ENCODE peak calls at places on chromosomes 1 and 21, in seven cellular contexts. One of them, this sample, is unnamed.
A peak's percentile ranks its signal among the peaks of the same experiment; 100 is the strongest.

GRCh38 chr1:33176362-33176850 is 5.4 kb downstream of the TRIM62 start:
- DNase-seq in body of pancreas: no peak
- DNase-seq in BJ: no peak
- DNase-seq in HFF-Myc: no peak
- DNase-seq in tibial artery: peak; percentile 52
- DNase-seq in fibroblast of lung: no peak
- DNase-seq in cardiac muscle cell: peak; percentile 52
- DNase-seq in this sample: no peak

GRCh38 chr1:151773698-151774097 is 10.4 kb upstream of the MRPL9 start:
- DNase-seq in cardiac muscle cell: peak; percentile 14
- DNase-seq in HFF-Myc: no peak
- DNase-seq in fibroblast of lung: no peak
- DNase-seq in body of pancreas: no peak
- DNase-seq in tibial artery: no peak
- DNase-seq in BJ: no peak
- DNase-seq in this sample: no peak

GRCh38 chr1:7454052-7454815 is 316.9 kb upstream of the VAMP3 start:
- DNase-seq in BJ: no peak
- DNase-seq in HFF-Myc: no peak
- DNase-seq in cardiac muscle cell: peak; percentile 14
- DNase-seq in body of pancreas: no peak
- DNase-seq in fibroblast of lung: peak; percentile 15
- DNase-seq in tibial artery: no peak
- DNase-seq in this sample: peak; percentile 31

GRCh38 chr1:156212833-156213643 is at the start of gene PMF1:
- DNase-seq in tibial artery: peak; percentile 99
- DNase-seq in body of pancreas: peak; percentile 98
- DNase-seq in BJ: peak; percentile 83
- DNase-seq in fibroblast of lung: peak; percentile 95
- DNase-seq in HFF-Myc: peak; percentile 87
- DNase-seq in cardiac muscle cell: peak; percentile 97
- DNase-seq in this sample: peak; percentile 97

GRCh38 chr1:65069186-65069585 is 78.8 kb upstream of the AK4 start:
- DNase-seq in body of pancreas: no peak
- DNase-seq in cardiac muscle cell: no peak
- DNase-seq in HFF-Myc: no peak
- DNase-seq in tibial artery: no peak
- DNase-seq in BJ: no peak
- DNase-seq in fibroblast of lung: no peak
- DNase-seq in this sample: no peak

GRCh38 chr1:199044191-199044590 is 405.4 kb downstream of the PTPRC start:
- DNase-seq in body of pancreas: no peak
- DNase-seq in cardiac muscle cell: no peak
- DNase-seq in tibial artery: no peak
- DNase-seq in fibroblast of lung: no peak
- DNase-seq in HFF-Myc: no peak
- DNase-seq in BJ: no peak
- DNase-seq in this sample: no peak

GRCh38 chr1:110355321-110355720 is 16.1 kb downstream of the RBM15 start:
- DNase-seq in cardiac muscle cell: no peak
- DNase-seq in body of pancreas: no peak
- DNase-seq in HFF-Myc: no peak
- DNase-seq in fibroblast of lung: no peak
- DNase-seq in tibial artery: no peak
- DNase-seq in BJ: no peak
- DNase-seq in this sample: no peak

GRCh38 chr1:181458419-181458818 is 24.9 kb upstream of the CACNA1E start:
- DNase-seq in BJ: no peak
- DNase-seq in body of pancreas: no peak
- DNase-seq in HFF-Myc: no peak
- DNase-seq in tibial artery: no peak
- DNase-seq in fibroblast of lung: no peak
- DNase-seq in cardiac muscle cell: no peak
- DNase-seq in this sample: no peak

GRCh38 chr1:44405804-44406743 is 1.0 kb downstream of the RNF220 start:
- DNase-seq in BJ: no peak
- DNase-seq in fibroblast of lung: peak; percentile 23
- DNase-seq in HFF-Myc: no peak
- DNase-seq in body of pancreas: no peak
- DNase-seq in tibial artery: peak; percentile 65
- DNase-seq in cardiac muscle cell: no peak
- DNase-seq in this sample: no peak

GRCh38 chr1:53754484-53755312 is 15.7 kb upstream of the GLIS1 start:
- DNase-seq in HFF-Myc: no peak
- DNase-seq in tibial artery: no peak
- DNase-seq in fibroblast of lung: peak; percentile 82
- DNase-seq in cardiac muscle cell: peak; percentile 80
- DNase-seq in body of pancreas: peak; percentile 29
- DNase-seq in BJ: no peak
- DNase-seq in this sample: no peak

GRCh38 chr1:51442198-51442597 is 76.9 kb downstream of the EPS15 start:
- DNase-seq in fibroblast of lung: no peak
- DNase-seq in body of pancreas: no peak
- DNase-seq in tibial artery: no peak
- DNase-seq in HFF-Myc: no peak
- DNase-seq in cardiac muscle cell: no peak
- DNase-seq in BJ: no peak
- DNase-seq in this sample: no peak

GRCh38 chr1:10728595-10729410 is 67.6 kb downstream of the CASZ1 start:
- DNase-seq in tibial artery: no peak
- DNase-seq in body of pancreas: no peak
- DNase-seq in fibroblast of lung: no peak
- DNase-seq in cardiac muscle cell: no peak
- DNase-seq in BJ: no peak
- DNase-seq in HFF-Myc: no peak
- DNase-seq in this sample: no peak

GRCh38 chr1:161185282-161185682 is 8.0 kb upstream of the B4GALT3 start:
- DNase-seq in tibial artery: peak; percentile 86
- DNase-seq in HFF-Myc: peak; percentile 67
- DNase-seq in BJ: no peak
- DNase-seq in body of pancreas: peak; percentile 56
- DNase-seq in cardiac muscle cell: peak; percentile 83
- DNase-seq in fibroblast of lung: peak; percentile 65
- DNase-seq in this sample: peak; percentile 78

GRCh38 chr1:202964755-202965440 is 2.2 kb downstream of the CYB5R1 start:
- DNase-seq in BJ: no peak
- DNase-seq in cardiac muscle cell: peak; percentile 73
- DNase-seq in body of pancreas: peak; percentile 69
- DNase-seq in HFF-Myc: no peak
- DNase-seq in tibial artery: no peak
- DNase-seq in fibroblast of lung: no peak
- DNase-seq in this sample: peak; percentile 36

GRCh38 chr1:106889054-106889453 is 167.4 kb upstream of the PRMT6 start:
- DNase-seq in fibroblast of lung: no peak
- DNase-seq in body of pancreas: no peak
- DNase-seq in tibial artery: no peak
- DNase-seq in cardiac muscle cell: no peak
- DNase-seq in BJ: no peak
- DNase-seq in HFF-Myc: no peak
- DNase-seq in this sample: no peak

GRCh38 chr21:16058896-16059295 is 329.1 kb downstream of the USP25 start:
- DNase-seq in body of pancreas: no peak
- DNase-seq in tibial artery: no peak
- DNase-seq in BJ: no peak
- DNase-seq in HFF-Myc: no peak
- DNase-seq in cardiac muscle cell: no peak
- DNase-seq in fibroblast of lung: no peak
- DNase-seq in this sample: no peak

GRCh38 chr1:2644171-2644570 is 11.4 kb upstream of the MMEL1 start:
- DNase-seq in fibroblast of lung: no peak
- DNase-seq in cardiac muscle cell: no peak
- DNase-seq in body of pancreas: no peak
- DNase-seq in HFF-Myc: no peak
- DNase-seq in tibial artery: peak; percentile 63
- DNase-seq in BJ: no peak
- DNase-seq in this sample: no peak

GRCh38 chr1:246837418-246838117 is 94.2 kb downstream of the AHCTF1 start:
- DNase-seq in HFF-Myc: peak; percentile 7
- DNase-seq in fibroblast of lung: no peak
- DNase-seq in tibial artery: no peak
- DNase-seq in cardiac muscle cell: no peak
- DNase-seq in BJ: no peak
- DNase-seq in body of pancreas: no peak
- DNase-seq in this sample: no peak

DNA sequence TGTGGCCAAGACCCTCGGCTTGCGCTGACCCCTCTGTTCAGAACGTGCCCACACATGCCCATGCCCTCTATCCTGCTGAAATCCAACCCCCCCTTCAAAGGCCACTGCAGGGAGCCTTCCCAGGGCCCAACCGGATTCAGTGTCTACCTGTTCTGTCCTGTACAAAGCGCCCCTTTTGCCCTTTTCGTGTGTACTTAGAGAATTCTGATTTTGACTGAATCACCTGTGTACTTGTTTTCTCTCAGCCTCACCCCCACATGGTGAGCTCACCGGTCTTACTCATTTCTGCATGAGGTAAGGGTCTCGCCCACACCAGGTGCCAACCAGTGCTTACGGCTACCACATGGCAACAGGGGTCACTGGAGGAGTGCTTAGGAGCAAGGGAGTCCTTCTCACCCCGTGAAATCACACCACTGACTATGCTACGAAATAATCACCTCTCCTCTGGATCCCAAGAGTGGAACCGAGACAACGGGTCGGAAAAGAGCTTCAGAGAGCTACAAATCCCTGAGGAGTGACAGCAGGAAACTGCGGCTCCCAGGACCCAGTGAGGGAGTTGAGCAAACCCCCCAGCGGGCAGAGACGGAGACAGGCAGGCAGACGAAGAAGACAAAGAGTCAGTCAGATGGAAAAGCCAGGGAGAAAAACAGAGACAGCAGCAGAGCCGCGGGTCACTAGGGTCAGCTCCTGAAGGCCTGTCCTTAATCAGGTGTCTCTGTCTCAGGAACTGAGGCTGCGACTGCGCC is 2.1 kb upstream of the S100A2 start:
- DNase-seq in HFF-Myc: no peak
- DNase-seq in tibial artery: no peak
- DNase-seq in cardiac muscle cell: no peak
- DNase-seq in fibroblast of lung: peak; percentile 41
- DNase-seq in body of pancreas: no peak
- DNase-seq in BJ: no peak
- DNase-seq in this sample: no peak
- H3K4me3 ChIP-seq in HFF-Myc: peak overlapping the region; percentile 8
- H3K4me3 ChIP-seq in tibial artery: peak overlapping the region; percentile 48
- H3K4me3 ChIP-seq in cardiac muscle cell: no peak overlapping the region
- H3K4me3 ChIP-seq in fibroblast of lung: no peak overlapping the region
- H3K4me3 ChIP-seq in body of pancreas: no peak overlapping the region
- H3K4me3 ChIP-seq in BJ: no peak overlapping the region
- H3K4me3 ChIP-seq in this sample: peak overlapping the region; percentile 51

GRCh38 chr1:76395059-76395458 is 320.5 kb downstream of the ST6GALNAC3 start:
- DNase-seq in BJ: no peak
- DNase-seq in body of pancreas: no peak
- DNase-seq in tibial artery: no peak
- DNase-seq in fibroblast of lung: no peak
- DNase-seq in HFF-Myc: no peak
- DNase-seq in cardiac muscle cell: no peak
- DNase-seq in this sample: no peak

DNA sequence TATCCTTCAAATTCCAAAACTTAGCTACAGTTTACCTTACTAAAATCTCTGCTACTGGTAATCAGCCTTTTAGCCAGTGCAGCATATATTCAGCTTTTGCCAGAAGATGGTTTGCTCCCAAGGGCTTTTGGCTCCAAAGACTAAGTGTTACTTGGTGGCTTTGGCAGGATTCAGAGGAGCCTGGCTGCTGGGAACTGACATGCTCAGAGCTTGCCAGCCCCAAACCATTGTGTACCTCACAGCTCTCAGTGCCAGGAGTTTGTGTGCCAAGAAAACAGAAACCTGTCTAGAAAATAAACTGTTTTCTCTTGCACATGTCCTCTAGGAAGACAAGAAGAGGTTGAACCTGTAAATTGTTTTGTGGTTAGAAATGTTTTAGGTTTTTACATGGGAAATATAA is 315.9 kb downstream of the ST6GALNAC3 start:
- DNase-seq in fibroblast of lung: no peak
- DNase-seq in tibial artery: no peak
- DNase-seq in cardiac muscle cell: no peak
- DNase-seq in body of pancreas: no peak
- DNase-seq in BJ: no peak
- DNase-seq in HFF-Myc: no peak
- DNase-seq in this sample: no peak
- TF ChIP-seq CTCF in fibroblast of lung: no peak
- TF ChIP-seq CTCF in tibial artery: no peak
- TF ChIP-seq CTCF in cardiac muscle cell: no peak
- TF ChIP-seq CTCF in body of pancreas: no peak
- TF ChIP-seq CTCF in BJ: no peak
- TF ChIP-seq CTCF in HFF-Myc: no peak
- TF ChIP-seq CTCF in this sample: no peak

GRCh38 chr21:35150562-35151226 is 101.6 kb upstream of the RUNX1 start:
- DNase-seq in fibroblast of lung: peak; percentile 47
- DNase-seq in HFF-Myc: no peak
- DNase-seq in tibial artery: no peak
- DNase-seq in BJ: no peak
- DNase-seq in cardiac muscle cell: peak; percentile 63
- DNase-seq in body of pancreas: no peak
- DNase-seq in this sample: no peak
- H3K4me3 ChIP-seq in fibroblast of lung: no peak overlapping the region
- H3K4me3 ChIP-seq in HFF-Myc: no peak overlapping the region
- H3K4me3 ChIP-seq in tibial artery: no peak overlapping the region
- H3K4me3 ChIP-seq in BJ: no peak overlapping the region
- H3K4me3 ChIP-seq in cardiac muscle cell: no peak overlapping the region
- H3K4me3 ChIP-seq in body of pancreas: no peak overlapping the region
- H3K4me3 ChIP-seq in this sample: no peak overlapping the region

GRCh38 chr1:205949753-205950152 is 6.5 kb upstream of the SLC26A9 start:
- DNase-seq in cardiac muscle cell: no peak
- DNase-seq in fibroblast of lung: no peak
- DNase-seq in tibial artery: no peak
- DNase-seq in HFF-Myc: no peak
- DNase-seq in body of pancreas: peak; percentile 64
- DNase-seq in BJ: no peak
- DNase-seq in this sample: no peak

GRCh38 chr1:205945056-205945455 is 1.8 kb upstream of the SLC26A9 start:
- DNase-seq in body of pancreas: no peak
- DNase-seq in fibroblast of lung: no peak
- DNase-seq in cardiac muscle cell: no peak
- DNase-seq in BJ: no peak
- DNase-seq in tibial artery: no peak
- DNase-seq in HFF-Myc: no peak
- DNase-seq in this sample: no peak

GRCh38 chr1:205948886-205949285 is 5.6 kb upstream of the SLC26A9 start:
- DNase-seq in BJ: no peak
- DNase-seq in cardiac muscle cell: no peak
- DNase-seq in body of pancreas: no peak
- DNase-seq in tibial artery: no peak
- DNase-seq in fibroblast of lung: no peak
- DNase-seq in HFF-Myc: no peak
- DNase-seq in this sample: no peak

GRCh38 chr1:205948000-205948399 is 4.7 kb upstream of the SLC26A9 start:
- DNase-seq in fibroblast of lung: no peak
- DNase-seq in tibial artery: no peak
- DNase-seq in body of pancreas: no peak
- DNase-seq in BJ: no peak
- DNase-seq in HFF-Myc: no peak
- DNase-seq in cardiac muscle cell: no peak
- DNase-seq in this sample: no peak

DNA sequence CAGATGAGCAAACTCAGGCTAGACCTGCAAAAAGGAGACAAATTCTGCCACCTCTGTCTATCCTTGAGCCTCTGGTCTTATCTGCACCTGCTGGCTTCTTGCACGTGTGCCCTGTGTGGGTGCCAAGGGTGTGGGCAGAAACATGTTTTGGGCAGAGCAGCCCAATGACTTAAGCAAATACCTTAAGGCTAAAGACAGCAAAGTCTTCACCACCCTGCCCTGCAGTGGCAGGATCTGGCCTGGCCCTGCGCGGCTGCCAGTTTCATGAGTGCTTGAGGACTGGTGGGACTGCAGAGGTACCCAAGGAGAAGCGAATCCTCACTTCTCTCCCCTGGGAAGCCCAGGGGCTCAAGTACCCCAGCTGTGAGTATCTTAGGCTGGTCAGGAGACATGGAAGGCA is 3.8 kb upstream of the SLC26A9 start:
- DNase-seq in cardiac muscle cell: no peak
- DNase-seq in body of pancreas: peak; percentile 47
- DNase-seq in BJ: no peak
- DNase-seq in tibial artery: no peak
- DNase-seq in HFF-Myc: no peak
- DNase-seq in fibroblast of lung: no peak
- DNase-seq in this sample: no peak
- TF ChIP-seq CTCF in cardiac muscle cell: no peak
- TF ChIP-seq CTCF in body of pancreas: no peak
- TF ChIP-seq CTCF in BJ: no peak
- TF ChIP-seq CTCF in tibial artery: no peak
- TF ChIP-seq CTCF in HFF-Myc: no peak
- TF ChIP-seq CTCF in fibroblast of lung: no peak
- TF ChIP-seq CTCF in this sample: no peak

This sample was measured in left ventricle myocardium inferior.